ENCODE peak calls at places on chromosome 20, in six cellular contexts. R is bronchial epithelial cell, D is Peyer's patch, Q is lower leg skin, W is foreskin fibroblast, V is Caco-2. J is an unnamed sample.

GRCh38 chr20:37358366-37359150 is 12.6 kb downstream of the SRC start:
- DNase-seq in D (peak), W (no peak), Q (peak), V (no peak), R (peak), J (no peak)

GRCh38 chr20:53911301-53911700 is 159.1 kb downstream of the BCAS1 start:
- DNase-seq in V (no peak), W (no peak), Q (peak), D (no peak), R (no peak), J (no peak)

GRCh38 chr20:59024111-59024530 is 4.9 kb downstream of the TUBB1 start:
- DNase-seq in W (no peak), R (no peak), Q (no peak), D (no peak), V (no peak), J (no peak)

GRCh38 chr20:53990768-53991472 is 79.5 kb downstream of the BCAS1 start:
- DNase-seq in V (no peak), W (no peak), R (no peak), D (no peak), Q (no peak), J (no peak)

GRCh38 chr20:5811746-5812145 is 61.5 kb downstream of the SHLD1 start:
- DNase-seq in Q (no peak), D (no peak), W (no peak), V (no peak), R (no peak), J (no peak)

GRCh38 chr20:47453167-47453782 is 48.4 kb upstream of the NCOA3 start:
- DNase-seq in R (peak), V (peak), Q (no peak), D (no peak), W (peak), J (peak)

GRCh38 chr20:58669287-58670006 is 18.4 kb downstream of the STX16 start:
- DNase-seq in W (no peak), R (no peak), V (no peak), Q (no peak), D (no peak), J (no peak)

GRCh38 chr20:10231290-10231689 is 12.7 kb downstream of the SNAP25 start:
- DNase-seq in Q (no peak), D (no peak), W (no peak), V (no peak), R (no peak), J (no peak)

GRCh38 chr20:46049190-46049589 is 20.2 kb downstream of the SLC12A5 start:
- DNase-seq in R (no peak), W (no peak), Q (no peak), D (no peak), V (no peak), J (no peak)

GRCh38 chr20:48824830-48825550 is 2.8 kb downstream of the PREX1 start:
- DNase-seq in R (no peak), D (no peak), V (peak), Q (no peak), W (no peak), J (no peak)

GRCh38 chr20:37343212-37343993 is 2.5 kb upstream of the SRC start:
- DNase-seq in R (no peak), W (no peak), V (peak), Q (peak), D (peak), J (no peak)

GRCh38 chr20:38094373-38094775 is 60.8 kb downstream of the RPRD1B start:
- DNase-seq in D (no peak), V (no peak), W (peak), R (peak), Q (no peak), J (peak)

GRCh38 chr20:53869466-53870258 is 200.7 kb downstream of the BCAS1 start:
- DNase-seq in D (no peak), V (peak), R (peak), Q (no peak), W (peak), J (peak)

GRCh38 chr20:10971096-10971495 is 297.3 kb upstream of the JAG1 start:
- DNase-seq in R (peak), V (no peak), D (no peak), Q (no peak), W (no peak), J (no peak)

GRCh38 chr20:57990396-57990987 is 238.0 kb downstream of the ANKRD60 start:
- DNase-seq in R (peak), W (peak), V (no peak), D (no peak), Q (no peak), J (no peak)

GRCh38 chr20:5072756-5073153 is 47.0 kb downstream of the PCNA start:
- DNase-seq in Q (no peak), R (no peak), W (no peak), V (no peak), D (no peak), J (no peak)

GRCh38 chr20:46237221-46237620 is 71.1 kb downstream of the CDH22 start:
- DNase-seq in R (no peak), V (no peak), W (no peak), Q (no peak), D (no peak), J (no peak)

GRCh38 chr20:37897008-37897548 is 5.8 kb upstream of the VSTM2L start:
- DNase-seq in Q (no peak), R (no peak), W (no peak), D (no peak), V (peak), J (no peak)

GRCh38 chr20:10648651-10649050 is 25.1 kb downstream of the JAG1 start:
- DNase-seq in D (no peak), R (no peak), V (no peak), Q (no peak), W (peak), J (no peak)

GRCh38 chr20:54649511-54649962 is 174.1 kb downstream of the DOK5 start:
- DNase-seq in Q (peak), V (peak), D (peak), R (peak), W (peak), J (peak)

DNA sequence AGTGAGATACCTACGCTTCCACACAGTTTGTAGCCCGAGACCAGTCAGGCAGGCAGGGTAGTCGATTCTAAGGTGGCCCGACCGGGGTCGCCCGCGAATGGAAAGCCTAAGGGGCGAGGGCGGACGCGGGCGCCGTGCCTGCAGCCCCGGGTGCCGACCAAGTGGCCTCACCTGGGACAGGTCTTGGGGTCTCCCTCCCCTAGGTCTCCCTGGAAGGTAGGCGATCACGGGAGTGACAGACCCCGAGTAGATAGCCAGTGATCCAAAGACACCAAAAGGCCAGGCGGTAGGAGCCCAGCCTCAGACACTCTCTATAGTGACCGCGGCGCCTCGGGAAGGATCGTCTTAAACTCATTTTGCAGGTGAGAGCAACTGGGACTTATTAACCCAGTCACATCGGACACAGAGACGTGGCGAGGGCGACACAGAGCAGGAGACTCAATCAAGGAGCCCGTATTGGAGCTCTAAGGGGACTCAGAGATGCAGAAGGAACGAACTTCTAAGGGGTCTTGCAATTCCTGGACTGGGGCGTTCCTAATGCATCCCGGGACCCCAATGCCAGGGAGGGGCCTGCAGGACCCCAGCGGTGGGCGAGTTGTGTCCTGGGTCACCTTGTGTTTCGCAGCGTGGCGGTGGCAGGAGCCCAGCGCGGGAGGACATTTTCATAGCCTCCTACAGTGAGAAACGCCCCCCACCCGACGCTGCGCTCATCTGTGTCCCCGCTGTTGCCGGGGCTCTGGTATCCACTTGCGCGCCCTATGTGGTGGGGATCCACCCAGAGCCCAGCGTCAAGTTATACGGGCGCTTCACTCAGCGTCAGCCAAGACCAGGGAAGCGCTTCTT is 2.1 kb upstream of the VSX1 start:
- DNase-seq in V (no peak), D (no peak), Q (peak), W (no peak), R (no peak), J (no peak)
- TF ChIP-seq CTCF in V (no peak), D (no peak), Q (no peak), W (peak), R (no peak), J (peak)

DNA sequence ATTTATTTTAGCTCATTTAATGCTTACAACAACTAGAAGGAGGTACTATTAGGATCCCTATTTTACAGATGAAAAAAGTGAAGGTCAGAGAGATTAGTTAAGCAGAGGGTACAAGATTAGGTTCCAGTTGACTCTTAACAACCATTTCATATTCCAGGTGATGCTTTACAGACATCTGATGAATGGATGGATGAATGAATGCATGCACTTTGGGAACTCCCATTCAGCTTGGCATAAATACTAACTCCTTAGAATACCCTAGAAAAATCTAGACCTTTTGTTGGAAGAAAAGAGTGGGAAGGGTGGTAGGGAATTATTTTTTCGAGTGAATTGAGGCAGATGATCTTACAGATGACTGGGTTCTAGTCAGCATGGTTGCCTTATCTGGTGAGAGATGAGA is 746 bp upstream of the SNRPB2 start:
- DNase-seq in V (no peak), Q (no peak), D (no peak), W (no peak), R (no peak), J (no peak)
- H3K4me3 ChIP-seq in V (peak), Q (no peak), D (peak), W (no peak), R (no peak), J (peak)

GRCh38 chr20:31840906-31841816 is 4.2 kb downstream of the FOXS1 start:
- DNase-seq in V (no peak), W (no peak), R (no peak), Q (no peak), D (no peak), J (no peak)
- TF ChIP-seq CTCF in V (no peak), W (no peak), R (no peak), Q (no peak), D (no peak), J (no peak)

GRCh38 chr20:63554361-63555278 is 661 bp downstream of the FNDC11 start:
- DNase-seq in V (no peak), R (no peak), D (no peak), Q (no peak), W (peak), J (no peak)

GRCh38 chr20:63552481-63553249 is 1.3 kb upstream of the FNDC11 start:
- DNase-seq in V (no peak), W (peak), D (no peak), Q (no peak), R (peak), J (no peak)

GRCh38 chr20:63553933-63554290 is at the start of gene FNDC11:
- DNase-seq in Q (no peak), W (peak), D (no peak), R (no peak), V (no peak), J (no peak)

GRCh38 chr20:63551068-63551467 is 2.9 kb upstream of the FNDC11 start:
- DNase-seq in V (no peak), W (peak), R (no peak), Q (no peak), D (no peak), J (no peak)

DNA sequence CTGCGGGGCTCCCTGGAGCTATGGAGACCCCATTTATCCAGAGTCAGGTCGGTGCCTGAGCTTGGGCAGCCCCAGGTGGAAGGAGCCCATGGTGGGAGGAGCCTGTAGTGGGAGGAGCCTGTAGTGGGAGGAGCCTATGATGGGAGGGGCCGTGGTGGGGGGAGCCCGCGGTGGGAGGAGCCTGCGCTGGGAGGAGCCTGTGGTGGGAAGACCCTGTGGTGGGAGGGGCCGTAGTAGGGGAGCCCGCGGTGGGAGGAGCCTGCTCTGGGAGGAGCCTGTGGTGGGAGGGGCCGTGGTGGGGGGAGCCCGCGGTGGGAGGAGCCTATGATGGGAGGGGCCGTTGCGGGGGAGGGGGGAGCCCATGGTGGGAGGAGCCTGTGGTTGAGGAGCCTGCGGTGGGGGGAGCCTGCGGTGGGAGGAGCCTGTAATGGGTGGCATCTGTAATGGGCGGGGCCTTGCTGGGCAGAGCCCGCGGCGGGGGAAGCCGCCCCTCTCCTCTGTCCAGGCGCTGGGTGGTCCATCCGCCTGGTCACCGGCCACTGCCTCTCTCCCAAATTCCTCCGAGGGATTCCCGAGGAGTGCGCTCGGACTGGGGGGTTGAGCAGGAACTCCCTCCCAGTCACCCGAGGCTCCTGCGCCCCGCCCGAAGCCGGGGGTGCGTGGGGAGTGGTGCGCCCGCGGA is 567 bp upstream of the FNDC11 start:
- DNase-seq in Q (peak), R (peak), W (peak), D (peak), V (peak), J (peak)
- H3K4me3 ChIP-seq in Q (peak), R (peak), W (peak), D (peak), V (peak), J (peak)

J was measured in epithelial cell of proximal tubule.